ENCODE peak calls at places on chromosomes 1 and 21, in seven cellular contexts. One of them, this sample, is unnamed.

GRCh38 chr1:22350987-22351756 is 100.5 kb upstream of the ZBTB40 start:
- DNase-seq in anterior cingulate cortex: no peak
- DNase-seq in stimulated activated effector memory CD8-positive, alpha-beta T cell treated with anti-CD3 and anti-CD28 coated beads, Interleukin-12 subunit alpha, Interleukin-12 subunit beta, amount 100 ng/mL, for 72 hours: no peak
- DNase-seq in ecto neural progenitor cell: no peak
- DNase-seq in neural progenitor cell: peak
- DNase-seq in GM20000: no peak
- DNase-seq in glutamatergic neuron: no peak
- DNase-seq in this sample: no peak

GRCh38 chr21:44687671-44688070 is 5.7 kb upstream of the KRTAP12-1 start:
- DNase-seq in glutamatergic neuron: no peak
- DNase-seq in neural progenitor cell: no peak
- DNase-seq in anterior cingulate cortex: no peak
- DNase-seq in GM20000: no peak
- DNase-seq in stimulated activated effector memory CD8-positive, alpha-beta T cell treated with anti-CD3 and anti-CD28 coated beads, Interleukin-12 subunit alpha, Interleukin-12 subunit beta, amount 100 ng/mL, for 72 hours: no peak
- DNase-seq in ecto neural progenitor cell: no peak
- DNase-seq in this sample: no peak

GRCh38 chr1:109498161-109498801 is 4.4 kb downstream of the CYB561D1 start:
- DNase-seq in neural progenitor cell: peak
- DNase-seq in ecto neural progenitor cell: peak
- DNase-seq in glutamatergic neuron: peak
- DNase-seq in anterior cingulate cortex: no peak
- DNase-seq in stimulated activated effector memory CD8-positive, alpha-beta T cell treated with anti-CD3 and anti-CD28 coated beads, Interleukin-12 subunit alpha, Interleukin-12 subunit beta, amount 100 ng/mL, for 72 hours: no peak
- DNase-seq in GM20000: no peak
- DNase-seq in this sample: no peak

GRCh38 chr1:6094801-6095505 is 49.3 kb downstream of the KCNAB2 start:
- DNase-seq in anterior cingulate cortex: no peak
- DNase-seq in ecto neural progenitor cell: no peak
- DNase-seq in neural progenitor cell: no peak
- DNase-seq in glutamatergic neuron: peak
- DNase-seq in stimulated activated effector memory CD8-positive, alpha-beta T cell treated with anti-CD3 and anti-CD28 coated beads, Interleukin-12 subunit alpha, Interleukin-12 subunit beta, amount 100 ng/mL, for 72 hours: no peak
- DNase-seq in GM20000: no peak
- DNase-seq in this sample: no peak

GRCh38 chr1:51231121-51231520 is 5.0 kb upstream of the RNF11 start:
- DNase-seq in stimulated activated effector memory CD8-positive, alpha-beta T cell treated with anti-CD3 and anti-CD28 coated beads, Interleukin-12 subunit alpha, Interleukin-12 subunit beta, amount 100 ng/mL, for 72 hours: no peak
- DNase-seq in GM20000: no peak
- DNase-seq in neural progenitor cell: no peak
- DNase-seq in anterior cingulate cortex: no peak
- DNase-seq in glutamatergic neuron: no peak
- DNase-seq in ecto neural progenitor cell: no peak
- DNase-seq in this sample: no peak

GRCh38 chr21:27026501-27026900 is 59.6 kb upstream of the ADAMTS5 start:
- DNase-seq in stimulated activated effector memory CD8-positive, alpha-beta T cell treated with anti-CD3 and anti-CD28 coated beads, Interleukin-12 subunit alpha, Interleukin-12 subunit beta, amount 100 ng/mL, for 72 hours: no peak
- DNase-seq in glutamatergic neuron: no peak
- DNase-seq in ecto neural progenitor cell: no peak
- DNase-seq in GM20000: no peak
- DNase-seq in neural progenitor cell: no peak
- DNase-seq in anterior cingulate cortex: no peak
- DNase-seq in this sample: no peak

GRCh38 chr1:32028746-32029145 is 15.1 kb downstream of the KHDRBS1 start:
- DNase-seq in GM20000: no peak
- DNase-seq in glutamatergic neuron: no peak
- DNase-seq in ecto neural progenitor cell: no peak
- DNase-seq in neural progenitor cell: no peak
- DNase-seq in anterior cingulate cortex: no peak
- DNase-seq in stimulated activated effector memory CD8-positive, alpha-beta T cell treated with anti-CD3 and anti-CD28 coated beads, Interleukin-12 subunit alpha, Interleukin-12 subunit beta, amount 100 ng/mL, for 72 hours: no peak
- DNase-seq in this sample: no peak

GRCh38 chr1:61741682-61742619 is at the start of gene PATJ:
- DNase-seq in anterior cingulate cortex: peak
- DNase-seq in neural progenitor cell: peak
- DNase-seq in stimulated activated effector memory CD8-positive, alpha-beta T cell treated with anti-CD3 and anti-CD28 coated beads, Interleukin-12 subunit alpha, Interleukin-12 subunit beta, amount 100 ng/mL, for 72 hours: peak
- DNase-seq in glutamatergic neuron: peak
- DNase-seq in ecto neural progenitor cell: peak
- DNase-seq in GM20000: peak
- DNase-seq in this sample: peak

GRCh38 chr1:116337398-116337797 is 35.6 kb upstream of the ATP1A1 start:
- DNase-seq in glutamatergic neuron: no peak
- DNase-seq in anterior cingulate cortex: no peak
- DNase-seq in stimulated activated effector memory CD8-positive, alpha-beta T cell treated with anti-CD3 and anti-CD28 coated beads, Interleukin-12 subunit alpha, Interleukin-12 subunit beta, amount 100 ng/mL, for 72 hours: no peak
- DNase-seq in GM20000: no peak
- DNase-seq in ecto neural progenitor cell: no peak
- DNase-seq in neural progenitor cell: no peak
- DNase-seq in this sample: no peak

GRCh38 chr1:16092923-16093511 is 19.6 kb upstream of the FAM131C start:
- DNase-seq in ecto neural progenitor cell: no peak
- DNase-seq in neural progenitor cell: no peak
- DNase-seq in stimulated activated effector memory CD8-positive, alpha-beta T cell treated with anti-CD3 and anti-CD28 coated beads, Interleukin-12 subunit alpha, Interleukin-12 subunit beta, amount 100 ng/mL, for 72 hours: no peak
- DNase-seq in anterior cingulate cortex: no peak
- DNase-seq in GM20000: no peak
- DNase-seq in glutamatergic neuron: no peak
- DNase-seq in this sample: no peak

GRCh38 chr1:10308001-10308400 is 90.9 kb upstream of the PGD start:
- DNase-seq in neural progenitor cell: no peak
- DNase-seq in stimulated activated effector memory CD8-positive, alpha-beta T cell treated with anti-CD3 and anti-CD28 coated beads, Interleukin-12 subunit alpha, Interleukin-12 subunit beta, amount 100 ng/mL, for 72 hours: no peak
- DNase-seq in ecto neural progenitor cell: no peak
- DNase-seq in GM20000: no peak
- DNase-seq in glutamatergic neuron: no peak
- DNase-seq in anterior cingulate cortex: no peak
- DNase-seq in this sample: no peak

GRCh38 chr1:89347296-89347695 is 16.6 kb upstream of the GBP6 start:
- DNase-seq in glutamatergic neuron: no peak
- DNase-seq in stimulated activated effector memory CD8-positive, alpha-beta T cell treated with anti-CD3 and anti-CD28 coated beads, Interleukin-12 subunit alpha, Interleukin-12 subunit beta, amount 100 ng/mL, for 72 hours: no peak
- DNase-seq in neural progenitor cell: no peak
- DNase-seq in GM20000: no peak
- DNase-seq in ecto neural progenitor cell: no peak
- DNase-seq in anterior cingulate cortex: no peak
- DNase-seq in this sample: no peak

GRCh38 chr21:26965567-26966359 is 1.1 kb downstream of the ADAMTS5 start:
- DNase-seq in glutamatergic neuron: peak
- DNase-seq in anterior cingulate cortex: no peak
- DNase-seq in GM20000: peak
- DNase-seq in ecto neural progenitor cell: peak
- DNase-seq in stimulated activated effector memory CD8-positive, alpha-beta T cell treated with anti-CD3 and anti-CD28 coated beads, Interleukin-12 subunit alpha, Interleukin-12 subunit beta, amount 100 ng/mL, for 72 hours: no peak
- DNase-seq in neural progenitor cell: peak
- DNase-seq in this sample: no peak

GRCh38 chr1:51310871-51311613 is 19.3 kb downstream of the TTC39A start:
- DNase-seq in neural progenitor cell: no peak
- DNase-seq in glutamatergic neuron: no peak
- DNase-seq in stimulated activated effector memory CD8-positive, alpha-beta T cell treated with anti-CD3 and anti-CD28 coated beads, Interleukin-12 subunit alpha, Interleukin-12 subunit beta, amount 100 ng/mL, for 72 hours: no peak
- DNase-seq in anterior cingulate cortex: no peak
- DNase-seq in GM20000: no peak
- DNase-seq in ecto neural progenitor cell: no peak
- DNase-seq in this sample: no peak

GRCh38 chr1:185680453-185680852 is 53.7 kb upstream of the HMCN1 start:
- DNase-seq in neural progenitor cell: no peak
- DNase-seq in anterior cingulate cortex: no peak
- DNase-seq in stimulated activated effector memory CD8-positive, alpha-beta T cell treated with anti-CD3 and anti-CD28 coated beads, Interleukin-12 subunit alpha, Interleukin-12 subunit beta, amount 100 ng/mL, for 72 hours: no peak
- DNase-seq in GM20000: no peak
- DNase-seq in ecto neural progenitor cell: no peak
- DNase-seq in glutamatergic neuron: no peak
- DNase-seq in this sample: no peak

GRCh38 chr21:45004481-45005263 is 64.8 kb downstream of the SLX9 start:
- DNase-seq in neural progenitor cell: no peak
- DNase-seq in GM20000: no peak
- DNase-seq in stimulated activated effector memory CD8-positive, alpha-beta T cell treated with anti-CD3 and anti-CD28 coated beads, Interleukin-12 subunit alpha, Interleukin-12 subunit beta, amount 100 ng/mL, for 72 hours: no peak
- DNase-seq in ecto neural progenitor cell: no peak
- DNase-seq in glutamatergic neuron: peak
- DNase-seq in anterior cingulate cortex: no peak
- DNase-seq in this sample: no peak

GRCh38 chr1:40394456-40395172 is 21.1 kb downstream of the SMAP2 start:
- DNase-seq in anterior cingulate cortex: no peak
- DNase-seq in neural progenitor cell: no peak
- DNase-seq in ecto neural progenitor cell: no peak
- DNase-seq in stimulated activated effector memory CD8-positive, alpha-beta T cell treated with anti-CD3 and anti-CD28 coated beads, Interleukin-12 subunit alpha, Interleukin-12 subunit beta, amount 100 ng/mL, for 72 hours: no peak
- DNase-seq in glutamatergic neuron: no peak
- DNase-seq in GM20000: no peak
- DNase-seq in this sample: no peak

GRCh38 chr1:40140211-40140709 is 20.9 kb upstream of the RLF start:
- DNase-seq in ecto neural progenitor cell: no peak
- DNase-seq in stimulated activated effector memory CD8-positive, alpha-beta T cell treated with anti-CD3 and anti-CD28 coated beads, Interleukin-12 subunit alpha, Interleukin-12 subunit beta, amount 100 ng/mL, for 72 hours: no peak
- DNase-seq in glutamatergic neuron: no peak
- DNase-seq in anterior cingulate cortex: no peak
- DNase-seq in neural progenitor cell: no peak
- DNase-seq in GM20000: no peak
- DNase-seq in this sample: no peak

GRCh38 chr1:25806418-25806817 is 6.4 kb downstream of the SELENON start:
- DNase-seq in glutamatergic neuron: no peak
- DNase-seq in ecto neural progenitor cell: no peak
- DNase-seq in anterior cingulate cortex: no peak
- DNase-seq in neural progenitor cell: no peak
- DNase-seq in GM20000: no peak
- DNase-seq in stimulated activated effector memory CD8-positive, alpha-beta T cell treated with anti-CD3 and anti-CD28 coated beads, Interleukin-12 subunit alpha, Interleukin-12 subunit beta, amount 100 ng/mL, for 72 hours: no peak
- DNase-seq in this sample: no peak

GRCh38 chr1:63779872-63780271 is 6.1 kb downstream of the ROR1 start:
- DNase-seq in GM20000: no peak
- DNase-seq in ecto neural progenitor cell: no peak
- DNase-seq in neural progenitor cell: no peak
- DNase-seq in anterior cingulate cortex: no peak
- DNase-seq in stimulated activated effector memory CD8-positive, alpha-beta T cell treated with anti-CD3 and anti-CD28 coated beads, Interleukin-12 subunit alpha, Interleukin-12 subunit beta, amount 100 ng/mL, for 72 hours: no peak
- DNase-seq in glutamatergic neuron: no peak
- DNase-seq in this sample: no peak

GRCh38 chr1:24535021-24535424 is 20.9 kb upstream of the NCMAP start:
- DNase-seq in stimulated activated effector memory CD8-positive, alpha-beta T cell treated with anti-CD3 and anti-CD28 coated beads, Interleukin-12 subunit alpha, Interleukin-12 subunit beta, amount 100 ng/mL, for 72 hours: peak
- DNase-seq in neural progenitor cell: no peak
- DNase-seq in GM20000: peak
- DNase-seq in ecto neural progenitor cell: no peak
- DNase-seq in glutamatergic neuron: no peak
- DNase-seq in anterior cingulate cortex: no peak
- DNase-seq in this sample: peak

GRCh38 chr1:227225715-227226346 is 92.5 kb downstream of the CDC42BPA start:
- DNase-seq in glutamatergic neuron: no peak
- DNase-seq in GM20000: no peak
- DNase-seq in anterior cingulate cortex: no peak
- DNase-seq in neural progenitor cell: no peak
- DNase-seq in stimulated activated effector memory CD8-positive, alpha-beta T cell treated with anti-CD3 and anti-CD28 coated beads, Interleukin-12 subunit alpha, Interleukin-12 subunit beta, amount 100 ng/mL, for 72 hours: no peak
- DNase-seq in ecto neural progenitor cell: no peak
- DNase-seq in this sample: no peak

GRCh38 chr1:8241417-8242014 is 76.4 kb upstream of the SLC45A1 start:
- DNase-seq in anterior cingulate cortex: no peak
- DNase-seq in ecto neural progenitor cell: no peak
- DNase-seq in GM20000: no peak
- DNase-seq in glutamatergic neuron: no peak
- DNase-seq in stimulated activated effector memory CD8-positive, alpha-beta T cell treated with anti-CD3 and anti-CD28 coated beads, Interleukin-12 subunit alpha, Interleukin-12 subunit beta, amount 100 ng/mL, for 72 hours: no peak
- DNase-seq in neural progenitor cell: no peak
- DNase-seq in this sample: no peak

GRCh38 chr1:31441970-31442647 is 29.1 kb downstream of the SERINC2 start:
- DNase-seq in neural progenitor cell: no peak
- DNase-seq in glutamatergic neuron: no peak
- DNase-seq in GM20000: no peak
- DNase-seq in ecto neural progenitor cell: no peak
- DNase-seq in stimulated activated effector memory CD8-positive, alpha-beta T cell treated with anti-CD3 and anti-CD28 coated beads, Interleukin-12 subunit alpha, Interleukin-12 subunit beta, amount 100 ng/mL, for 72 hours: no peak
- DNase-seq in anterior cingulate cortex: no peak
- DNase-seq in this sample: peak

GRCh38 chr1:10901894-10902805 is 105.7 kb upstream of the CASZ1 start:
- DNase-seq in glutamatergic neuron: no peak
- DNase-seq in neural progenitor cell: no peak
- DNase-seq in anterior cingulate cortex: no peak
- DNase-seq in GM20000: no peak
- DNase-seq in stimulated activated effector memory CD8-positive, alpha-beta T cell treated with anti-CD3 and anti-CD28 coated beads, Interleukin-12 subunit alpha, Interleukin-12 subunit beta, amount 100 ng/mL, for 72 hours: no peak
- DNase-seq in ecto neural progenitor cell: no peak
- DNase-seq in this sample: no peak

GRCh38 chr1:75134939-75135828 is 996 bp downstream of the LHX8 start:
- DNase-seq in anterior cingulate cortex: no peak
- DNase-seq in glutamatergic neuron: peak
- DNase-seq in neural progenitor cell: peak
- DNase-seq in stimulated activated effector memory CD8-positive, alpha-beta T cell treated with anti-CD3 and anti-CD28 coated beads, Interleukin-12 subunit alpha, Interleukin-12 subunit beta, amount 100 ng/mL, for 72 hours: no peak
- DNase-seq in GM20000: no peak
- DNase-seq in ecto neural progenitor cell: peak
- DNase-seq in this sample: peak

GRCh38 chr1:198880818-198881597 is 242.2 kb downstream of the PTPRC start:
- DNase-seq in ecto neural progenitor cell: no peak
- DNase-seq in anterior cingulate cortex: no peak
- DNase-seq in GM20000: no peak
- DNase-seq in glutamatergic neuron: no peak
- DNase-seq in stimulated activated effector memory CD8-positive, alpha-beta T cell treated with anti-CD3 and anti-CD28 coated beads, Interleukin-12 subunit alpha, Interleukin-12 subunit beta, amount 100 ng/mL, for 72 hours: no peak
- DNase-seq in neural progenitor cell: no peak
- DNase-seq in this sample: no peak

GRCh38 chr1:94925561-94926364 is 1.1 kb downstream of the CNN3 start:
- DNase-seq in ecto neural progenitor cell: peak
- DNase-seq in glutamatergic neuron: peak
- DNase-seq in stimulated activated effector memory CD8-positive, alpha-beta T cell treated with anti-CD3 and anti-CD28 coated beads, Interleukin-12 subunit alpha, Interleukin-12 subunit beta, amount 100 ng/mL, for 72 hours: no peak
- DNase-seq in GM20000: peak
- DNase-seq in anterior cingulate cortex: peak
- DNase-seq in neural progenitor cell: peak
- DNase-seq in this sample: no peak

GRCh38 chr21:35475006-35475405 is 425.9 kb upstream of the RUNX1 start:
- DNase-seq in ecto neural progenitor cell: no peak
- DNase-seq in glutamatergic neuron: no peak
- DNase-seq in neural progenitor cell: no peak
- DNase-seq in GM20000: no peak
- DNase-seq in anterior cingulate cortex: no peak
- DNase-seq in stimulated activated effector memory CD8-positive, alpha-beta T cell treated with anti-CD3 and anti-CD28 coated beads, Interleukin-12 subunit alpha, Interleukin-12 subunit beta, amount 100 ng/mL, for 72 hours: no peak
- DNase-seq in this sample: no peak

GRCh38 chr1:19445417-19446342 is 39.7 kb downstream of the CAPZB start:
- DNase-seq in anterior cingulate cortex: no peak
- DNase-seq in ecto neural progenitor cell: peak
- DNase-seq in GM20000: no peak
- DNase-seq in stimulated activated effector memory CD8-positive, alpha-beta T cell treated with anti-CD3 and anti-CD28 coated beads, Interleukin-12 subunit alpha, Interleukin-12 subunit beta, amount 100 ng/mL, for 72 hours: no peak
- DNase-seq in glutamatergic neuron: no peak
- DNase-seq in neural progenitor cell: peak
- DNase-seq in this sample: no peak

GRCh38 chr1:3625151-3625907 is 514 bp downstream of the TPRG1L start:
- DNase-seq in GM20000: no peak
- DNase-seq in stimulated activated effector memory CD8-positive, alpha-beta T cell treated with anti-CD3 and anti-CD28 coated beads, Interleukin-12 subunit alpha, Interleukin-12 subunit beta, amount 100 ng/mL, for 72 hours: peak
- DNase-seq in anterior cingulate cortex: no peak
- DNase-seq in neural progenitor cell: peak
- DNase-seq in glutamatergic neuron: peak
- DNase-seq in ecto neural progenitor cell: peak
- DNase-seq in this sample: peak

GRCh38 chr1:200658037-200658808 is 11.5 kb downstream of the DDX59 start:
- DNase-seq in neural progenitor cell: no peak
- DNase-seq in glutamatergic neuron: no peak
- DNase-seq in ecto neural progenitor cell: no peak
- DNase-seq in stimulated activated effector memory CD8-positive, alpha-beta T cell treated with anti-CD3 and anti-CD28 coated beads, Interleukin-12 subunit alpha, Interleukin-12 subunit beta, amount 100 ng/mL, for 72 hours: no peak
- DNase-seq in anterior cingulate cortex: no peak
- DNase-seq in GM20000: no peak
- DNase-seq in this sample: no peak

GRCh38 chr21:36699026-36699545 is at the start of gene SIM2:
- DNase-seq in ecto neural progenitor cell: peak
- DNase-seq in anterior cingulate cortex: no peak
- DNase-seq in stimulated activated effector memory CD8-positive, alpha-beta T cell treated with anti-CD3 and anti-CD28 coated beads, Interleukin-12 subunit alpha, Interleukin-12 subunit beta, amount 100 ng/mL, for 72 hours: peak
- DNase-seq in glutamatergic neuron: peak
- DNase-seq in GM20000: no peak
- DNase-seq in neural progenitor cell: peak
- DNase-seq in this sample: no peak